ENCODE peak calls at places on chromosomes 16 and 17, in five cellular contexts. X is IMR-90, M is BE2C, C is fibroblast of lung, I is Caco-2. G is an unnamed sample.

GRCh38 chr16:67304006-67304405 is 22.5 kb downstream of the KCTD19 start:
- DNase-seq in X (no peak), M (no peak), C (peak; percentile 51), I (no peak), G (no peak)

GRCh38 chr16:71426069-71426879 is 15.6 kb downstream of the TLE7 start:
- DNase-seq in X (peak; percentile 90), M (peak; percentile 68), C (peak; percentile 90), I (no peak), G (peak; percentile 75)

GRCh38 chr17:45895969-45896793 is 1.8 kb downstream of the MAPT start:
- DNase-seq in X (no peak), M (peak; percentile 23), C (no peak), I (no peak), G (no peak)

GRCh38 chr17:48647103-48647963 is 21.2 kb upstream of the HOXB9 start:
- DNase-seq in X (no peak), M (no peak), C (no peak), I (peak; percentile 73), G (no peak)

GRCh38 chr16:86510465-86511261 is at the start of gene FOXF1:
- DNase-seq in X (peak; percentile 83), M (no peak), C (peak; percentile 81), I (no peak), G (peak; percentile 64)

GRCh38 chr17:75344664-75345063 is 55.4 kb upstream of the SLC25A19 start:
- DNase-seq in X (peak; percentile 36), M (no peak), C (peak; percentile 30), I (no peak), G (no peak)

GRCh38 chr16:528111-529011 is 849 bp downstream of the CAPN15 start:
- DNase-seq in X (peak; percentile 61), M (peak; percentile 48), C (peak; percentile 64), I (no peak), G (peak; percentile 68)

GRCh38 chr16:868386-868755 is 67.8 kb upstream of the GNG13 start:
- DNase-seq in X (no peak), M (no peak), C (no peak), I (no peak), G (no peak)

GRCh38 chr17:5758651-5759050 is 174.3 kb upstream of the NLRP1 start:
- DNase-seq in X (peak; percentile 28), M (peak; percentile 7), C (peak; percentile 65), I (peak; percentile 59), G (peak; percentile 63)

GRCh38 chr17:3969963-3970362 is 5.7 kb upstream of the ATP2A3 start:
- DNase-seq in X (no peak), M (no peak), C (no peak), I (no peak), G (no peak)

GRCh38 chr17:77957215-77957868 is 1.2 kb upstream of the TNRC6C start:
- DNase-seq in X (peak; percentile 29), M (no peak), C (peak; percentile 27), I (no peak), G (peak; percentile 28)

GRCh38 chr17:77959926-77960521 is 1.5 kb downstream of the TNRC6C start:
- DNase-seq in X (peak; percentile 60), M (no peak), C (peak; percentile 65), I (no peak), G (peak; percentile 28)

GRCh38 chr17:77959216-77959925 is 868 bp downstream of the TNRC6C start:
- DNase-seq in X (peak; percentile 19), M (peak; percentile 35), C (peak; percentile 14), I (no peak), G (no peak)

GRCh38 chr17:77957869-77958715 is at the start of gene TNRC6C:
- DNase-seq in X (peak; percentile 99), M (peak; percentile 100), C (peak; percentile 99), I (peak; percentile 100), G (peak; percentile 99)

GRCh38 chr17:77958716-77959215 is 263 bp downstream of the TNRC6C start:
- DNase-seq in X (no peak), M (no peak), C (no peak), I (no peak), G (no peak)
- H3K4me3 ChIP-seq in X (peak overlapping the region; percentile 54), M (peak overlapping the region; percentile 20), C (peak overlapping the region; percentile 68), I (peak overlapping the region; percentile 61), G (peak overlapping the region; percentile 62)

DNA sequence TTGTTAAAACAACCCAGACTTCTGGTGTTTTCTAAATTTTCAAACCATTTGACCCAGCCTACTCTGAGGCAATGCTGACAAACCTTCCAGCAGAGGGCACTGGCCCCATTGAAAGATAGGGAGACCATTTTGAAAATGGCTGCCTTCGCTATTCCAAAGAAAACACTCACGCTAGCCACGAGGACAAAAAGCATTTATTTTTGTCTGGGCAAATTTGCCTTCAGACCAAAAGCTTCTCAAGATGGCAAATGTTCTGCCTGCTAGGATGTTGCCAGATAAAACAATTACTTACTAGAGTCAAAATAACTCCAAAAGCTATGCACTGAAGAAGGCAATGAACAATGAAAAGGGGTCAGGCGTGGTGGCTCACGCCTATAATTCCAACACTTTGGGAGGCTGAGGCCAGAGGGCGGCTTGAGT is 296.7 kb upstream of the IRX5 start:
- DNase-seq in X (no peak), M (peak; percentile 47), C (peak; percentile 16), I (no peak), G (peak; percentile 6)
- TF ChIP-seq CTCF in X (peak; percentile 11), M (peak; percentile 85), C (no peak), I (no peak), G (peak; percentile 39)

DNA sequence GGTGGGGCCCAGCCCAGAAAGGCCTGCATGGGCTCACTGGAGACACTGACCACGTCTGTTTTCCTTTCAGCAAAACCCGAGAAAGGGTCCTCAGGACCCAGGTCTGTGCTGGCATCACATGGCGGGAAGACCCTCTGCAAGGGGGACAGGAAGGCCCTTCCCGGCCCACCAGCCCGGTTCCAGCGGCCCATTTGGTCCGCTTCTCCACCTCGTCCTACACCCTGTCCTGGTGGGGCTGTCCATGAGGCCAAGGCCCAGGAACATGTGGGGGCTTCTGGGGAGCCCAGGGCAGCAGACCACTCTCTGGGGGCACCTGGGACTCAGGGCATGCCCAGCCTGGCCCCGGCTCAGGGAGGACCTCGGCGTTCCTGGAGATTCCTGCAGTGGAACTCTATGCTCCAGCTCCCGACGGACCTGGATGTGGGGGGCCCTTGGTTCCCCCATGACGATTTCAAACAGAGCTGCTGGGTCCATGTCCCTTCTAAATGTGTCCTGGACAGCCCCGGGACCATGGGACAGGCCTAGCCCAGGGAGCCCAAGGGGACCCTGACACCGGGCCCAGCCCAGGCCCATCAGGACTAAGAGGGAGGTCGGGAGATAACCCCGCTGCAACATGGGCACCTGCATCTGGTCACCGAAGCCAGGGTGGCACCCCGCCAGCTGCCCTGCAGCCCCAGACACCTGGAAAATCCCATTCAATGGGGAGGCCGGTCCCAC is 26.4 kb upstream of the KSR1 start:
- DNase-seq in X (no peak), M (no peak), C (no peak), I (no peak), G (no peak)
- H3K4me3 ChIP-seq in X (no peak overlapping the region), M (no peak overlapping the region), C (no peak overlapping the region), I (no peak overlapping the region), G (no peak overlapping the region)

GRCh38 chr17:27846042-27846655 is 45.8 kb upstream of the NOS2 start:
- DNase-seq in X (no peak), M (no peak), C (no peak), I (peak; percentile 70), G (no peak)
- TF ChIP-seq CTCF in X (no peak), M (no peak), C (no peak), I (no peak), G (no peak)